ENCODE peak calls at places on chromosome 14, in nine cellular contexts. E is GF-D8; R is CD4-positive, alpha-beta T cell; D is M059J; T is sigmoid colon; V is stimulated activated CD4-positive, alpha-beta T cell treated with anti-CD3 and anti-CD28 coated beads, Interleukin-2, amount 100 ng/mL, for 48 hours; Q is GM19239; M is GM12864; L is NCI-H1105. U is an unnamed sample.

GRCh38 chr14:81974543-81974942 is 440.9 kb upstream of the SEL1L start:
- DNase-seq in E (no peak), R (no peak), D (no peak), T (no peak), V (no peak), Q (no peak), M (no peak), L (no peak), U (no peak)

GRCh38 chr14:95523051-95523817 is 6.8 kb upstream of the SYNE3 start:
- DNase-seq in E (peak), R (no peak), D (no peak), T (no peak), V (no peak), Q (no peak), M (no peak), L (no peak), U (peak)

GRCh38 chr14:68711551-68712437 is 81.1 kb downstream of the ZFP36L1 start:
- DNase-seq in E (no peak), R (no peak), D (no peak), T (peak), V (no peak), Q (no peak), M (no peak), L (no peak), U (no peak)

GRCh38 chr14:75439989-75440388 is 12.2 kb downstream of the JDP2 start:
- DNase-seq in E (no peak), R (no peak), D (no peak), T (no peak), V (no peak), Q (no peak), M (no peak), L (no peak), U (no peak)

GRCh38 chr14:32039401-32039800 is 37.7 kb upstream of the ARHGAP5 start:
- DNase-seq in E (no peak), R (no peak), D (no peak), T (no peak), V (no peak), Q (no peak), M (no peak), L (no peak), U (no peak)

GRCh38 chr14:105943973-105944602 is 417.7 kb downstream of the TMEM121 start:
- DNase-seq in E (no peak), R (no peak), D (no peak), T (no peak), V (no peak), Q (no peak), M (no peak), L (no peak), U (no peak)

GRCh38 chr14:102505775-102506598 is 3.6 kb downstream of the ANKRD9 start:
- DNase-seq in E (no peak), R (no peak), D (no peak), T (no peak), V (no peak), Q (no peak), M (no peak), L (no peak), U (no peak)

GRCh38 chr14:23056257-23056955 is 914 bp downstream of the CDH24 start:
- DNase-seq in E (no peak), R (peak), D (peak), T (peak), V (peak), Q (peak), M (no peak), L (no peak), U (peak)

GRCh38 chr14:90721619-90722305 is 94.5 kb downstream of the TTC7B start:
- DNase-seq in E (no peak), R (no peak), D (peak), T (no peak), V (no peak), Q (no peak), M (no peak), L (no peak), U (peak)

GRCh38 chr14:23365353-23366162 is 586 bp upstream of the EFS start:
- DNase-seq in E (no peak), R (no peak), D (no peak), T (no peak), V (no peak), Q (no peak), M (no peak), L (no peak), U (peak)

GRCh38 chr14:103716899-103717411 is 1.3 kb downstream of the ZFYVE21 start:
- DNase-seq in E (no peak), R (no peak), D (no peak), T (no peak), V (no peak), Q (no peak), M (no peak), L (no peak), U (no peak)

GRCh38 chr14:80959448-80960006 is 4.1 kb downstream of the TSHR start:
- DNase-seq in E (no peak), R (no peak), D (no peak), T (no peak), V (no peak), Q (peak), M (peak), L (peak), U (no peak)

GRCh38 chr14:92440345-92441003 is 73.1 kb upstream of the RIN3 start:
- DNase-seq in E (no peak), R (no peak), D (no peak), T (no peak), V (no peak), Q (no peak), M (no peak), L (no peak), U (no peak)

GRCh38 chr14:26765768-26766550 is 168.1 kb upstream of the NOVA1 start:
- DNase-seq in E (no peak), R (no peak), D (no peak), T (peak), V (no peak), Q (no peak), M (no peak), L (no peak), U (peak)

GRCh38 chr14:32354716-32355115 is 25.6 kb downstream of the AKAP6 start:
- DNase-seq in E (no peak), R (no peak), D (no peak), T (no peak), V (no peak), Q (no peak), M (no peak), L (no peak), U (no peak)

GRCh38 chr14:94330857-94331256 is 7.7 kb upstream of the SERPINA6 start:
- DNase-seq in E (no peak), R (no peak), D (no peak), T (no peak), V (no peak), Q (no peak), M (no peak), L (no peak), U (no peak)

GRCh38 chr14:44428239-44428924 is 78.7 kb downstream of the FSCB start:
- DNase-seq in E (no peak), R (no peak), D (no peak), T (no peak), V (no peak), Q (no peak), M (no peak), L (no peak), U (no peak)

GRCh38 chr14:35365130-35366047 is 39.2 kb downstream of the NFKBIA start:
- DNase-seq in E (no peak), R (peak), D (peak), T (peak), V (peak), Q (no peak), M (no peak), L (no peak), U (peak)

GRCh38 chr14:69612759-69613145 is 1.4 kb downstream of the SUSD6 start:
- DNase-seq in E (no peak), R (no peak), D (peak), T (no peak), V (no peak), Q (no peak), M (no peak), L (no peak), U (peak)